ENCODE peak calls at places on chromosome 2, in eight cellular contexts. One of them, this sample, is unnamed.

GRCh38 chr2:58984731-58985130 is 743.6 kb upstream of the FANCL start:
- DNase-seq in AG10803: no peak
- DNase-seq in epithelial cell of esophagus: no peak
- DNase-seq in AG04449: no peak
- DNase-seq in vagina: no peak
- DNase-seq in neural progenitor cell: no peak
- DNase-seq in brain microvascular endothelial cell: peak; percentile 28
- DNase-seq in WERI-Rb-1: no peak
- DNase-seq in this sample: no peak

GRCh38 chr2:184879671-184880070 is 281.3 kb downstream of the ZNF804A start:
- DNase-seq in WERI-Rb-1: no peak
- DNase-seq in vagina: no peak
- DNase-seq in AG10803: peak; percentile 10
- DNase-seq in epithelial cell of esophagus: no peak
- DNase-seq in brain microvascular endothelial cell: no peak
- DNase-seq in AG04449: no peak
- DNase-seq in neural progenitor cell: no peak
- DNase-seq in this sample: no peak

GRCh38 chr2:216775043-216775453 is 79.7 kb upstream of the IGFBP5 start:
- DNase-seq in brain microvascular endothelial cell: peak; percentile 93
- DNase-seq in AG10803: peak; percentile 97
- DNase-seq in AG04449: peak; percentile 80
- DNase-seq in epithelial cell of esophagus: peak; percentile 69
- DNase-seq in neural progenitor cell: no peak
- DNase-seq in WERI-Rb-1: peak; percentile 88
- DNase-seq in vagina: no peak
- DNase-seq in this sample: peak; percentile 52

GRCh38 chr2:96529376-96530143 is 7.0 kb upstream of the ARID5A start:
- DNase-seq in WERI-Rb-1: no peak
- DNase-seq in AG04449: no peak
- DNase-seq in vagina: no peak
- DNase-seq in epithelial cell of esophagus: no peak
- DNase-seq in neural progenitor cell: no peak
- DNase-seq in AG10803: no peak
- DNase-seq in brain microvascular endothelial cell: no peak
- DNase-seq in this sample: no peak

GRCh38 chr2:32274289-32274688 is 3.4 kb upstream of the YIPF4 start:
- DNase-seq in vagina: no peak
- DNase-seq in AG04449: no peak
- DNase-seq in brain microvascular endothelial cell: no peak
- DNase-seq in WERI-Rb-1: no peak
- DNase-seq in AG10803: no peak
- DNase-seq in neural progenitor cell: no peak
- DNase-seq in epithelial cell of esophagus: no peak
- DNase-seq in this sample: no peak

GRCh38 chr2:15871239-15871783 is 69.0 kb upstream of the MYCN start:
- DNase-seq in epithelial cell of esophagus: no peak
- DNase-seq in neural progenitor cell: no peak
- DNase-seq in AG04449: no peak
- DNase-seq in WERI-Rb-1: no peak
- DNase-seq in AG10803: no peak
- DNase-seq in vagina: no peak
- DNase-seq in brain microvascular endothelial cell: no peak
- DNase-seq in this sample: no peak

GRCh38 chr2:84957771-84958134 is 13.2 kb upstream of the KCMF1 start:
- DNase-seq in vagina: no peak
- DNase-seq in neural progenitor cell: no peak
- DNase-seq in WERI-Rb-1: no peak
- DNase-seq in brain microvascular endothelial cell: no peak
- DNase-seq in AG04449: no peak
- DNase-seq in epithelial cell of esophagus: no peak
- DNase-seq in AG10803: no peak
- DNase-seq in this sample: no peak

GRCh38 chr2:25315316-25315680 is 26.4 kb downstream of the DNMT3A start:
- DNase-seq in brain microvascular endothelial cell: no peak
- DNase-seq in vagina: no peak
- DNase-seq in epithelial cell of esophagus: no peak
- DNase-seq in neural progenitor cell: no peak
- DNase-seq in WERI-Rb-1: no peak
- DNase-seq in AG10803: no peak
- DNase-seq in AG04449: no peak
- DNase-seq in this sample: no peak

GRCh38 chr2:72497761-72498160 is 328.1 kb downstream of the EXOC6B start:
- DNase-seq in AG10803: peak; percentile 23
- DNase-seq in brain microvascular endothelial cell: no peak
- DNase-seq in neural progenitor cell: no peak
- DNase-seq in AG04449: no peak
- DNase-seq in vagina: no peak
- DNase-seq in WERI-Rb-1: no peak
- DNase-seq in epithelial cell of esophagus: no peak
- DNase-seq in this sample: no peak

GRCh38 chr2:23905155-23905554 is 21.8 kb downstream of the ATAD2B start:
- DNase-seq in brain microvascular endothelial cell: peak; percentile 51
- DNase-seq in epithelial cell of esophagus: peak; percentile 14
- DNase-seq in vagina: no peak
- DNase-seq in AG10803: peak; percentile 44
- DNase-seq in neural progenitor cell: no peak
- DNase-seq in WERI-Rb-1: no peak
- DNase-seq in AG04449: no peak
- DNase-seq in this sample: no peak

GRCh38 chr2:204027105-204027504 is 90.5 kb downstream of the ICOS start:
- DNase-seq in AG10803: no peak
- DNase-seq in neural progenitor cell: no peak
- DNase-seq in epithelial cell of esophagus: peak; percentile 74
- DNase-seq in vagina: no peak
- DNase-seq in AG04449: no peak
- DNase-seq in WERI-Rb-1: no peak
- DNase-seq in brain microvascular endothelial cell: peak; percentile 58
- DNase-seq in this sample: peak; percentile 39

GRCh38 chr2:135637456-135638087 is 104.1 kb upstream of the UBXN4 start:
- DNase-seq in vagina: no peak
- DNase-seq in AG10803: no peak
- DNase-seq in WERI-Rb-1: no peak
- DNase-seq in epithelial cell of esophagus: no peak
- DNase-seq in AG04449: no peak
- DNase-seq in neural progenitor cell: no peak
- DNase-seq in brain microvascular endothelial cell: no peak
- DNase-seq in this sample: no peak

GRCh38 chr2:23669413-23670244 is 257.3 kb downstream of the ATAD2B start:
- DNase-seq in vagina: peak; percentile 91
- DNase-seq in AG04449: no peak
- DNase-seq in WERI-Rb-1: no peak
- DNase-seq in AG10803: peak; percentile 18
- DNase-seq in epithelial cell of esophagus: peak; percentile 93
- DNase-seq in brain microvascular endothelial cell: no peak
- DNase-seq in neural progenitor cell: no peak
- DNase-seq in this sample: no peak

GRCh38 chr2:189763908-189764661 is 1.5 kb upstream of the OSGEPL1 start:
- DNase-seq in brain microvascular endothelial cell: no peak
- DNase-seq in WERI-Rb-1: peak; percentile 77
- DNase-seq in epithelial cell of esophagus: no peak
- DNase-seq in neural progenitor cell: no peak
- DNase-seq in vagina: no peak
- DNase-seq in AG04449: no peak
- DNase-seq in AG10803: peak; percentile 29
- DNase-seq in this sample: no peak

GRCh38 chr2:149872638-149873037 is 285.1 kb upstream of the MMADHC start:
- DNase-seq in epithelial cell of esophagus: no peak
- DNase-seq in vagina: no peak
- DNase-seq in brain microvascular endothelial cell: no peak
- DNase-seq in AG10803: no peak
- DNase-seq in neural progenitor cell: no peak
- DNase-seq in AG04449: no peak
- DNase-seq in WERI-Rb-1: no peak
- DNase-seq in this sample: no peak

GRCh38 chr2:48332286-48332685 is 197.7 kb upstream of the STON1 start:
- DNase-seq in AG04449: no peak
- DNase-seq in epithelial cell of esophagus: peak; percentile 42
- DNase-seq in AG10803: peak; percentile 42
- DNase-seq in neural progenitor cell: no peak
- DNase-seq in WERI-Rb-1: no peak
- DNase-seq in brain microvascular endothelial cell: no peak
- DNase-seq in vagina: no peak
- DNase-seq in this sample: no peak

GRCh38 chr2:43942881-43943280 is 52.9 kb downstream of the LRPPRC start:
- DNase-seq in epithelial cell of esophagus: no peak
- DNase-seq in brain microvascular endothelial cell: no peak
- DNase-seq in WERI-Rb-1: no peak
- DNase-seq in AG10803: no peak
- DNase-seq in neural progenitor cell: no peak
- DNase-seq in AG04449: no peak
- DNase-seq in vagina: no peak
- DNase-seq in this sample: no peak

GRCh38 chr2:68292108-68292710 is 27.5 kb downstream of the CNRIP1 start:
- DNase-seq in brain microvascular endothelial cell: peak; percentile 11
- DNase-seq in epithelial cell of esophagus: peak; percentile 65
- DNase-seq in neural progenitor cell: peak; percentile 52
- DNase-seq in AG04449: no peak
- DNase-seq in vagina: no peak
- DNase-seq in WERI-Rb-1: peak; percentile 27
- DNase-seq in AG10803: peak; percentile 31
- DNase-seq in this sample: no peak

GRCh38 chr2:10733584-10733958 is 12.1 kb downstream of the ATP6V1C2 start:
- DNase-seq in AG10803: no peak
- DNase-seq in vagina: no peak
- DNase-seq in WERI-Rb-1: no peak
- DNase-seq in neural progenitor cell: no peak
- DNase-seq in brain microvascular endothelial cell: no peak
- DNase-seq in AG04449: no peak
- DNase-seq in epithelial cell of esophagus: no peak
- DNase-seq in this sample: no peak

GRCh38 chr2:134737671-134738070 is 18.9 kb upstream of the TMEM163 start:
- DNase-seq in neural progenitor cell: no peak
- DNase-seq in vagina: no peak
- DNase-seq in WERI-Rb-1: peak; percentile 43
- DNase-seq in brain microvascular endothelial cell: no peak
- DNase-seq in AG04449: no peak
- DNase-seq in epithelial cell of esophagus: peak; percentile 15
- DNase-seq in AG10803: no peak
- DNase-seq in this sample: no peak

GRCh38 chr2:28413152-28413895 is 20.7 kb downstream of the FOSL2 start:
- DNase-seq in vagina: no peak
- DNase-seq in neural progenitor cell: peak; percentile 47
- DNase-seq in brain microvascular endothelial cell: no peak
- DNase-seq in epithelial cell of esophagus: no peak
- DNase-seq in WERI-Rb-1: peak; percentile 70
- DNase-seq in AG10803: no peak
- DNase-seq in AG04449: no peak
- DNase-seq in this sample: no peak

DNA sequence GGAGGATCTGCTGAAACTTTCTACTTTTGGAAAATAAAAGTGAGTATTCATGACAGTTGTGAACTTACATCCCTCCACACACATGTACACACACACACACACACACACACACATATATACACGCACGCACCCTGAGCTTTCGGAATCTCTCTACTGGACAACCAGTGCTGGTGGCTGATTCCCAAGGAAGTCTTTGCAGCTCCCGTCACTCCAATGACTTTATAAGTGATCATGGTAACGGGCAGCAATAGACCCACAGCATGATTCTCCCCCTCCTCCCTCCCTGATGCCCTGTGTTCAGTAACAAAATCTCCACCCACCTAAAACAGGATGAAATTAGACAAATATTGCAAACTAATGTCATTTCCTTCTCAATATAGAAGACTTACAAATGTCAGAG is 364.9 kb downstream of the IRS1 start:
- DNase-seq in AG10803: no peak
- DNase-seq in WERI-Rb-1: no peak
- DNase-seq in brain microvascular endothelial cell: no peak
- DNase-seq in epithelial cell of esophagus: no peak
- DNase-seq in AG04449: no peak
- DNase-seq in neural progenitor cell: no peak
- DNase-seq in vagina: no peak
- DNase-seq in this sample: no peak
- H3K4me3 ChIP-seq in AG10803: no peak overlapping the region
- H3K4me3 ChIP-seq in WERI-Rb-1: no peak overlapping the region
- H3K4me3 ChIP-seq in brain microvascular endothelial cell: no peak overlapping the region
- H3K4me3 ChIP-seq in epithelial cell of esophagus: no peak overlapping the region
- H3K4me3 ChIP-seq in AG04449: no peak overlapping the region
- H3K4me3 ChIP-seq in neural progenitor cell: no peak overlapping the region
- H3K4me3 ChIP-seq in vagina: no peak overlapping the region
- H3K4me3 ChIP-seq in this sample: no peak overlapping the region

DNA sequence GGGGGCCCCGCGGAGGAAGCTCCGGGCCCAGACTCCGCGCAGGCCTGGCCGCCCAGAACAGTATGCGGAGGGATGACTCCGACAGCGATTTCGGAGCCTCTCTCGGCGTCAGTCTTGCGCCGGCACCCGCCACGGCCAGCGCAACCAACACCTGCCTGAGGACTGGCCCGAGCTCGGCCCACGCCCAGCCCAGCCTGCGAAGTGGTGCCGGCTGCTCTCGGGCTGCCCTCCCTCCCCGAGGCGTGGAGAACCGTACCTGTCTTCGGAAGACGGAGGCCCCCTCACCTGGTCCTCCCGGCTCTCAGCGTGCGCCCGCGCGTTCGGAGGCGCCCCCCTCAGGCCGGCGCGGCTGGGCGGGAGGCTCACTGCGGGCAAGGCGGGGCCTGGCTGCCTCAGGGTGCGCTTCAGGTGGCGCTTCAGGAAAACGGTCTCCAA is at the start of gene M1AP:
- DNase-seq in vagina: no peak
- DNase-seq in WERI-Rb-1: no peak
- DNase-seq in epithelial cell of esophagus: peak; percentile 43
- DNase-seq in AG04449: no peak
- DNase-seq in neural progenitor cell: peak; percentile 44
- DNase-seq in brain microvascular endothelial cell: no peak
- DNase-seq in AG10803: no peak
- DNase-seq in this sample: no peak
- TF ChIP-seq CTCF in vagina: no peak
- TF ChIP-seq CTCF in WERI-Rb-1: no peak
- TF ChIP-seq CTCF in epithelial cell of esophagus: no peak
- TF ChIP-seq CTCF in AG04449: peak; percentile 21
- TF ChIP-seq CTCF in neural progenitor cell: peak; percentile 46
- TF ChIP-seq CTCF in brain microvascular endothelial cell: peak; percentile 14
- TF ChIP-seq CTCF in AG10803: no peak
- TF ChIP-seq CTCF in this sample: no peak

GRCh38 chr2:221285156-221285555 is 286.9 kb downstream of the EPHA4 start:
- DNase-seq in brain microvascular endothelial cell: no peak
- DNase-seq in epithelial cell of esophagus: no peak
- DNase-seq in neural progenitor cell: no peak
- DNase-seq in AG04449: no peak
- DNase-seq in AG10803: no peak
- DNase-seq in vagina: no peak
- DNase-seq in WERI-Rb-1: no peak
- DNase-seq in this sample: no peak
- H3K4me3 ChIP-seq in brain microvascular endothelial cell: no peak overlapping the region
- H3K4me3 ChIP-seq in epithelial cell of esophagus: no peak overlapping the region
- H3K4me3 ChIP-seq in neural progenitor cell: no peak overlapping the region
- H3K4me3 ChIP-seq in AG04449: no peak overlapping the region
- H3K4me3 ChIP-seq in AG10803: no peak overlapping the region
- H3K4me3 ChIP-seq in vagina: no peak overlapping the region
- H3K4me3 ChIP-seq in WERI-Rb-1: no peak overlapping the region
- H3K4me3 ChIP-seq in this sample: no peak overlapping the region

DNA sequence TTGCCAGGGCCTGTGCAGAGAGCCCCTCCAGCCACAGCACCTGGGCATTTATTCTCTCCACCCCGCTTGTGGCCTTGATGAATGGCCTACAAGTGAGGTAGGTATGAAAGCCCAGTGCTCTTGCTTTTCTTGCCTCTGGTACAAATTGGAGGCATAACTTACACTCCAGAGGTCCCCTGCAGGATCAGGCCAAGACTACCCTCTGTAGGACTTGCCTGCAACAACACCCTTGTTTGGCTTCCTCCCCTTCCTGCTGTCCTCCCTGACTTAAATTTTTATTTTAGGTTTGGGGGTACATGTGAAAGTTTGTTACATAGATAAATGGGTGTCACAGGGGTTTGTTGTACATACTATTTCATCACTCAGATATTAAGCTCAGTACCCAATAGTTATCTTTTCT is 95.7 kb downstream of the CDC42EP3 start:
- DNase-seq in AG04449: no peak
- DNase-seq in epithelial cell of esophagus: no peak
- DNase-seq in brain microvascular endothelial cell: no peak
- DNase-seq in vagina: no peak
- DNase-seq in neural progenitor cell: no peak
- DNase-seq in AG10803: peak; percentile 11
- DNase-seq in WERI-Rb-1: no peak
- DNase-seq in this sample: no peak
- TF ChIP-seq CTCF in AG04449: peak; percentile 15
- TF ChIP-seq CTCF in epithelial cell of esophagus: no peak
- TF ChIP-seq CTCF in brain microvascular endothelial cell: peak; percentile 41
- TF ChIP-seq CTCF in vagina: no peak
- TF ChIP-seq CTCF in neural progenitor cell: no peak
- TF ChIP-seq CTCF in AG10803: peak; percentile 29
- TF ChIP-seq CTCF in WERI-Rb-1: no peak
- TF ChIP-seq CTCF in this sample: no peak

This sample was measured in HFF-Myc.